ENCODE peak calls at places on chromosome 2, in four cellular contexts. K, E, C and A are unnamed samples.

GRCh38 chr2:203892207-203892606 is 24.6 kb downstream of the CTLA4 start:
- DNase-seq in K (peak), E (no peak), C (no peak), A (no peak)

GRCh38 chr2:230439590-230439989 is 23.6 kb downstream of the SP100 start:
- DNase-seq in K (no peak), E (no peak), C (no peak), A (no peak)

GRCh38 chr2:33782395-33783239 is 183.5 kb upstream of the FAM98A start:
- DNase-seq in K (no peak), E (no peak), C (no peak), A (no peak)

GRCh38 chr2:48356701-48357322 is 173.1 kb upstream of the STON1 start:
- DNase-seq in K (no peak), E (no peak), C (no peak), A (peak)

GRCh38 chr2:237141556-237141955 is 55.9 kb downstream of the COPS8 start:
- DNase-seq in K (no peak), E (no peak), C (no peak), A (no peak)

GRCh38 chr2:236607471-236608307 is 38.1 kb downstream of the ACKR3 start:
- DNase-seq in K (peak), E (no peak), C (no peak), A (no peak)

GRCh38 chr2:82234283-82234682 is 1929.7 kb upstream of the LRRTM1 start:
- DNase-seq in K (no peak), E (no peak), C (no peak), A (no peak)

GRCh38 chr2:187702157-187702556 is 147.9 kb upstream of the TFPI start:
- DNase-seq in K (no peak), E (no peak), C (no peak), A (no peak)

GRCh38 chr2:51612387-51612786 is 580.5 kb upstream of the NRXN1 start:
- DNase-seq in K (no peak), E (no peak), C (no peak), A (no peak)

GRCh38 chr2:30738141-30738911 is 68.9 kb downstream of the CAPN13 start:
- DNase-seq in K (no peak), E (no peak), C (no peak), A (no peak)

GRCh38 chr2:61179701-61180639 is 18.0 kb downstream of the C2orf74 start:
- DNase-seq in K (no peak), E (no peak), C (no peak), A (no peak)

GRCh38 chr2:24491626-24492282 is 700 bp downstream of the NCOA1 start:
- DNase-seq in K (peak), E (peak), C (peak), A (no peak)

GRCh38 chr2:127083819-127084503 is 23.0 kb downstream of the BIN1 start:
- DNase-seq in K (no peak), E (no peak), C (no peak), A (no peak)

GRCh38 chr2:43884674-43885073 is 45.9 kb downstream of the ABCG8 start:
- DNase-seq in K (no peak), E (no peak), C (no peak), A (no peak)

GRCh38 chr2:8884812-8885211 is 47.4 kb upstream of the KIDINS220 start:
- DNase-seq in K (no peak), E (no peak), C (no peak), A (no peak)

GRCh38 chr2:238090887-238091286 is 9.3 kb upstream of the ESPNL start:
- DNase-seq in K (no peak), E (no peak), C (no peak), A (no peak)

GRCh38 chr2:65432227-65433190 is at the start of gene SPRED2:
- DNase-seq in K (peak), E (peak), C (peak), A (peak)

GRCh38 chr2:18404708-18405107 is 155.7 kb downstream of the RDH14 start:
- DNase-seq in K (peak), E (no peak), C (no peak), A (no peak)
- TF ChIP-seq CTCF in K (peak), E (peak), C (peak), A (peak)

GRCh38 chr2:10035053-10035422 is 8.3 kb upstream of the KLF11 start:
- DNase-seq in K (no peak), E (no peak), C (no peak), A (no peak)

GRCh38 chr2:10035633-10036032 is 7.7 kb upstream of the KLF11 start:
- DNase-seq in K (no peak), E (no peak), C (no peak), A (no peak)

GRCh38 chr2:10034333-10035052 is 8.9 kb upstream of the KLF11 start:
- DNase-seq in K (no peak), E (no peak), C (no peak), A (no peak)

GRCh38 chr2:10038123-10038522 is 5.2 kb upstream of the KLF11 start:
- DNase-seq in K (no peak), E (no peak), C (no peak), A (no peak)

DNA sequence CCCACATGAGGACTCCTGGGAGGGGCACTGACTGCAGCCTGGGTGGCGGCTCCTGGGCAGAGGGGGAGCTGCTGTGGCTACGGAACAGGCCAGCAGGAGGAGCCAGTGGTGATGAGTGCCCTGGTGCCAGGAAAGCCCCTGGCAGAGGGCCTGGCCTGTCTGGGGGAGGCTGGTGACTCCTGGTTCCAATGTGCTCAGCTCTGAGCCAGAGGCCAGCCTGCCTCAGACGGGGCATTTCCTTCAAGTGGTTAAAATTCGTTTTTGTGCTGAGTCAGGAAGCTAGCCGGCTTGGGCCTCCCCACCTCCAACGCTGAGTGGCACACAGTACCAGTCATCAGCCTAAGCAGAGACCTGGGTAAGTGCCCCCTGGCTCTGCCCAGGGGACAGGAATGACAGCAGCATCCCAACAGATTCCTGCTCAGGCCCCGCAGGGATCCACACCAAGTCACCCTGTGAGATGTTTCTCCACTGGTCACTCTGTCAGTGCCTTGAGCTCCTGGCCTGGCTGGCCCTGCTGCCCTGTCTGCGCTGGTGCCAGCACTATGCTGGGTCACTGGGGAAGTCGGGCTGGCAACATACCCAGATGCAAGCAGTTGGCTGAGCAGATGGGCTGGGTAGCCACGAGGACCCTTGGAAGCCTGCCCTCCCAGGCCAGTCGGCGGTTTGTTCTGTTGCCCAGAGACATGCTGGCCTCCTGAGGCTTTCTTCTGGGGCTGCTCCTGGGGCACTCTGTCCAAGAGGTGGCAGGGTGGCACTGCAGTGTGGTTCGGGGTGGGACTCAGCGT is 7.1 kb upstream of the KLF11 start:
- DNase-seq in K (no peak), E (no peak), C (no peak), A (no peak)
- TF ChIP-seq CTCF in K (no peak), E (peak), C (peak), A (peak)

GRCh38 chr2:229269146-229269545 is 1.9 kb downstream of the PID1 start:
- DNase-seq in K (no peak), E (no peak), C (no peak), A (no peak)
- TF ChIP-seq CTCF in K (no peak), E (no peak), C (no peak), A (no peak)

GRCh38 chr2:173667014-173667413 is 298.2 kb downstream of the SP3 start:
- DNase-seq in K (no peak), E (no peak), C (no peak), A (no peak)

GRCh38 chr2:173669888-173670287 is 295.3 kb downstream of the SP3 start:
- DNase-seq in K (no peak), E (no peak), C (no peak), A (no peak)

GRCh38 chr2:173664520-173664919 is 300.7 kb downstream of the SP3 start:
- DNase-seq in K (no peak), E (no peak), C (no peak), A (no peak)

GRCh38 chr2:173669271-173669853 is 295.8 kb downstream of the SP3 start:
- DNase-seq in K (no peak), E (no peak), C (no peak), A (no peak)

GRCh38 chr2:173667415-173667814 is 297.8 kb downstream of the SP3 start:
- DNase-seq in K (peak), E (no peak), C (no peak), A (no peak)
- TF ChIP-seq CTCF in K (peak), E (no peak), C (no peak), A (no peak)

GRCh38 chr2:11647834-11648600 is 22.0 kb downstream of the NTSR2 start:
- DNase-seq in K (peak), E (no peak), C (no peak), A (no peak)
- TF ChIP-seq CTCF in K (no peak), E (no peak), C (no peak), A (no peak)

DNA sequence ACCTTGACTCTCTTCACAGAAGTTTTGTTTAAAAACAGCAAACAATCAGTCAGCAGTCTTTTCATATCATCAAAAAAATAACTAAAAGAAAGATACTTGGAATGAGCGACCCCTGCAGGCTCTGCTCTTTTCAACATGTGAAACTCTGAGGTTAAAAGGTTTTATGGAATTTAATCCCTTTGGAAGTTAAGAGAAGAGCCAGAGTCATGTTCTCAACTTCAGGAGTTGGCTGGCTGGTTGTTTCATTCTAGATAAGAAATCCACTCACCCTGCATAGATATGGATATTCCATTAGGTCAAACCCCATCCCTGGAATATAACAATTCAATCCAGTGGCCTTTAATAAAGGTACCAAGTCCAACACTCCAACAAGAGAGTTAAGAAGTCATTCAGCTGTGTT is 115.6 kb upstream of the RMDN2 start:
- DNase-seq in K (peak), E (no peak), C (no peak), A (no peak)
- TF ChIP-seq CTCF in K (peak), E (peak), C (peak), A (peak)

GRCh38 chr2:108960006-108960405 is 29.0 kb downstream of the EDAR start:
- DNase-seq in K (no peak), E (no peak), C (no peak), A (no peak)
- TF ChIP-seq CTCF in K (no peak), E (peak), C (no peak), A (peak)

DNA sequence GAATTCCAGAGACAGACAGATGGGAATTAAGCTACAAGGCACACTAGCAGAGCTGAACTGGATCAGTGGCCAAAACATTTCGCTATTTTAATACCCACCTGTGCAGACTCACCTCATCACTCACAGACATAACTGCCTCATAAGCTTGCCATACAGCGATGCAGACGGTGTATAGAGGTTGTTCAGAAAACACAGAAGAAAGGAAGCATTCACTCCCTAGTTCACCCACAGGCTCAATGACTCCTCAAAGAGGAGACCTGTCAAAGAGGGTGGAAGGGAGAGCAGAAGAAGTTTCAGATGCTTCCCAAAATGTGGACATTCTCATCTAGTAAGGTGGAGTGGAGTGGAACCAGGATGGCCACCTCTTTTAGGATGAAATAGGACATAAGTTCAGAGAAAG is 81.7 kb upstream of the SPHKAP start:
- DNase-seq in K (no peak), E (no peak), C (no peak), A (no peak)
- TF ChIP-seq CTCF in K (no peak), E (no peak), C (no peak), A (no peak)

GRCh38 chr2:223994562-223995162 is 37.4 kb downstream of the MRPL44 start:
- DNase-seq in K (no peak), E (no peak), C (no peak), A (no peak)

GRCh38 chr2:223993634-223994232 is 36.5 kb downstream of the MRPL44 start:
- DNase-seq in K (peak), E (no peak), C (peak), A (peak)

GRCh38 chr2:223989860-223990237 is 32.6 kb downstream of the MRPL44 start:
- DNase-seq in K (no peak), E (no peak), C (no peak), A (no peak)

GRCh38 chr2:223991611-223992010 is 34.3 kb downstream of the MRPL44 start:
- DNase-seq in K (no peak), E (no peak), C (no peak), A (no peak)

GRCh38 chr2:223989206-223989859 is 32.1 kb downstream of the MRPL44 start:
- DNase-seq in K (peak), E (no peak), C (no peak), A (no peak)
- TF ChIP-seq CTCF in K (peak), E (peak), C (no peak), A (no peak)